ENCODE peak calls at places on chromosome 13, in seven cellular contexts. K, Z, E, T, M, W and H are unnamed samples.

GRCh38 chr13:25796474-25796873 is 255.3 kb downstream of the SHISA2 start:
- DNase-seq in Z (peak), W (no peak), M (no peak), E (no peak), K (no peak), T (no peak), H (no peak)

GRCh38 chr13:32195713-32196112 is 119.5 kb downstream of the ZAR1L start:
- DNase-seq in E (peak), K (no peak), Z (peak), T (no peak), W (no peak), M (no peak), H (no peak)

GRCh38 chr13:99677388-99677951 is 176.2 kb downstream of the TM9SF2 start:
- DNase-seq in Z (no peak), K (no peak), M (no peak), E (no peak), T (no peak), W (no peak), H (no peak)

GRCh38 chr13:103976371-103976770 is 910.2 kb upstream of the SLC10A2 start:
- DNase-seq in T (no peak), K (no peak), M (no peak), Z (no peak), E (no peak), W (no peak), H (no peak)

GRCh38 chr13:23921451-23921888 is 24.2 kb upstream of the C1QTNF9B start:
- DNase-seq in M (no peak), E (peak), W (peak), K (no peak), T (no peak), Z (peak), H (no peak)

GRCh38 chr13:27273658-27274425 is 3.2 kb downstream of the RASL11A start:
- DNase-seq in M (no peak), T (no peak), W (peak), Z (peak), K (no peak), E (peak), H (no peak)

GRCh38 chr13:67726979-67727378 is 496.8 kb upstream of the PCDH9 start:
- DNase-seq in Z (no peak), W (no peak), E (no peak), M (no peak), K (no peak), T (no peak), H (no peak)

GRCh38 chr13:99721606-99722384 is 220.5 kb downstream of the TM9SF2 start:
- DNase-seq in M (no peak), K (no peak), E (no peak), Z (peak), W (no peak), T (no peak), H (no peak)

GRCh38 chr13:106183410-106184128 is 351.9 kb downstream of the EFNB2 start:
- DNase-seq in T (no peak), W (no peak), E (no peak), Z (no peak), K (no peak), M (no peak), H (no peak)

GRCh38 chr13:43783820-43784219 is 3.0 kb downstream of the ENOX1 start:
- DNase-seq in K (no peak), E (peak), T (no peak), M (no peak), W (no peak), Z (peak), H (no peak)

GRCh38 chr13:86446311-86446710 is 647.1 kb upstream of the SLITRK6 start:
- DNase-seq in Z (peak), T (no peak), K (no peak), W (peak), E (no peak), M (no peak), H (no peak)

GRCh38 chr13:39353988-39354387 is 249.0 kb downstream of the LHFPL6 start:
- DNase-seq in W (no peak), T (no peak), M (no peak), K (peak), E (peak), Z (peak), H (no peak)

GRCh38 chr13:46831588-46832194 is 34.7 kb upstream of the ESD start:
- DNase-seq in E (peak), Z (peak), M (no peak), K (no peak), T (no peak), W (no peak), H (no peak)

DNA sequence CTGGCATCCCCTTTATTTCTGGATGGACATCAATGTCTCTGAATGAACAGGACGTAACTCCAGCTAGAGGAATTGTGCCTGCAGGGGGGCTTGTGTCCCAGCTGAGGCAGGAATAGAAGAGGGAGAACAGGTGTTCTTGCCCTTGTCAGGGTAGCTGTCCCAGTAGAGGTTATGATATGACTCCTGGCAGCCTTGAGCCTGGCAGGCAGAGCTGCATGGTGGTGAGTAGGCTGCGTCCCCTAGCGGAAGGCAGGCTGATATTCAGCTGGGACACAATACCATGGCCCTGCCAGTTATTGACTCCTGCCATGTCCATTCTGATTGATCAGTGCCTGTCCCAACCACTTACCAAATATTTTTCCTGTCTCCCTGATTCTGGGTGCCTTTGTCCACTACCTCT is 197.2 kb downstream of the RAP2A start:
- DNase-seq in E (no peak), W (peak), Z (no peak), M (no peak), K (no peak), T (no peak), H (no peak)
- TF ChIP-seq CTCF in E (no peak), W (peak), Z (no peak), M (no peak), K (no peak), T (no peak), H (no peak)

DNA sequence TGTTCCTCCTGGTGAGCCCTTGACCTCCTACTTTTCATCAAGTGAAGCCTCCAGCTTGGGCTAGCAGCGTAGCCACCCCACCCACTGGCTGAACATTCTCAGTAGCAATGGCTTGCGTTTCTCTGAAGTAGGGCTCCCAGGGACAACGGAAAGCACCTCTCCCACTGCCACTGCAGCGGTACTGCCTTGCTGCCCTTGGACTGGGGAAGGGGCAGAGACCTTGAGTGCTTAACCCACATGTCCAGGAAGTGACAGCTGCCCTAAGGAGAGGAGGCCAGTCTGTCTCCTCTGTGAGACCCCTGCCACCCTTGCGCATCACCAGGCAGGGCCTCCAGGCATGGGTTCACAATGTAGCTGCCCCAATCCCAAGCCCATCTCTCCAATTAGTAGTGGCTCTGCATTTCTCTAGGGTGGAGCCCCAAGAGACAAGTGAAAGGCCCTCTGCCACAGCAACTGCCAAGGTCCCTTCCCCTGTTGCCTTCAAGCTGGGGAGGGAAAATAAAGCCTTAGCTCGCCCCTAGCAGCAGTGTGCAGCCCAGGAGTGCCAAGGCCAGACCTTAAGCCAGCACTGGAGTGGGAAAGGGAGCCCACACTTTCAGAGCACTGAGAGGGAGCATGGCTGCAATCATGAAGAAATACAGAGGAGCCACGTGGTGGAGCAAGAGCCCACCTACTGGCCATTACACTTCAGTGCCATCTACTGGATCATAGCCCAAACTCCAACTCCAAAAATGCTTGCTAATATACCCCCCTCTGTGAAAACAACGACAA is 175.9 kb upstream of the TRPC4 start:
- DNase-seq in W (peak), Z (peak), K (no peak), E (peak), T (no peak), M (no peak), H (no peak)
- TF ChIP-seq CTCF in W (peak), Z (peak), K (peak), E (peak), T (no peak), M (no peak), H (peak)

DNA sequence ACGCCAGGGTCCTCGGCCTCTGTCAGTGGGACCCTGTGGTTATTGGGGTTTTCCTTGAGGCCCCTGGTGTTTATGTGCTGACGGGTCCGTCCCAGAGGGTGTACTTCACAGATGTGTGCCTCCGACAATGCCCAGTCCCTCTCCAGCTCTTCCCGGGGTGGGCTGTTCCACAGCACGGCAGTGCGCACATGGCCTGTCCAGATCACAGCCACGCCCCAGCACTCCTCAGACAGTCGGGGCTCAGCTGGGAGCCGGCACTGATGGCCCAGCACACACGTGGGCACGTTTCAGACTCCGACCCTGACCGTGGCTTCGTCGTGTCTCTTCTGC is 16.9 kb upstream of the F7 start:
- DNase-seq in E (no peak), T (peak), W (no peak), K (no peak), Z (no peak), M (no peak), H (no peak)
- TF ChIP-seq CTCF in E (no peak), T (no peak), W (no peak), K (no peak), Z (no peak), M (no peak), H (no peak)

DNA sequence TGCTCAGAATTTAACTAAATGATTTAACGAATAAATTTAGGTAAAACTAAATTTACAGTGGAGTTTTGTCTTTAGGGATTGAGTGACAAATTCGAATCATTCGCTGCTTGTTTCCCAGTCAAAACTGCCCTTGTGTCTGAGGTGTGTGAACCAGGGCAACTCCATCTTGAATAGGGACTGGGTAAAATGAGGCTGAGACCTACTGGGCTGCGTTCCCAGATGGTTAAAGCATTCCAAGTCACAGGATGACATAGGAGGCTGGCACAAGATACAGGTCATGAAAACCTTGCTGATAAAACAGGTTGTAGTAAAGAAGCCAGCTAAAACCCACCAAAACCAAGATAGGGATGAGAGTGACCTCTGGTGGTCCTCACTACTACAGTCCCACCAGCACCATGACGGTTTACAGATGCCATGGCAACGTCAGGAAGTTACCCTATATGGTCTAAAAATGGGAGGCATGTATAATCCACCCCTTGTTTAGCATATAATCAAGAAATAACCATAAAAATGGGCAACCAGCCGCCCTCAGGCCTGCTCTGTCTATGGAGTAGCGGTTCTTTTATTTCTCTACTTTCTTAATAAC is 10.2 kb upstream of the ANKRD10 start:
- DNase-seq in T (no peak), W (peak), M (no peak), E (peak), K (no peak), Z (no peak), H (no peak)
- TF ChIP-seq CTCF in T (no peak), W (peak), M (peak), E (no peak), K (no peak), Z (peak), H (peak)

DNA sequence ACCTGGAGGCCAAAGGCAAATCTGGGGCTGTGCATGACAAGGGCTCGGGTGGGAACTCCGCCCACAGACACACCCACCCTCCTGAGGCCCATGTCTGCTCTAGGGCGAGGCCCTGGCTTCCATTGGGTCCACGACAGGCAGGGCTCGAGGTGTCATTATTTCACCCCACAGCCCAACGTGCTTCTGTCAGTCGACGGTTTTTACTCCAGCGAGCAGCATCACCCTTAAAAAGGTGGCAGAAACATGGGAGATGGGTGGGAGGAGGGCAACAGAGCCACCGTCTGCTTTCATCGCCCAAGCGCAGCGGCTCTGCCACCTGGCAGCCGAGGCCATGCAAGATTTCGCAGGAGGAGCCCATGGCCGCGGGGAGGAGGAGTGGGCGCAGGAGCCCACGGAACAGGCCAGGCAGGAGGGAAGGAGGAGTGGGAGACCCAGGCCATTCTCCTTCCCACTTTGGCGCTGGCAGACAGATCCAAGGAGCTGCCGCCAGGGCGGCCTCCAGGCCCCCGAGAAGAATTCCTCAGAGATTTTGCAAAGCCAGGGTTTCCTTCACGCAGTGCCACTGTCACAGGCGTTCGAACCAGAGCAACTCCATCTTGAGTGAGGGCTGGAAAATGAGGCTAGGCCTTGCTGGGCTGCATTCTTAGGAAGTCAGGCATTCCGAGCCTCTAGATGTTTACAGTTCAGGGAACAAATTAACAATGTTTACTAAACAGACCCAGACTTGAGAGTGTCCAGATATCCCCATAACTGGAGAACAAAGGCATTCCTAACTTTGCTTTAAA is 49.3 kb upstream of the TUBGCP3 start:
- DNase-seq in T (no peak), Z (no peak), M (no peak), W (peak), E (no peak), K (no peak), H (no peak)
- TF ChIP-seq CTCF in T (no peak), Z (peak), M (no peak), W (peak), E (no peak), K (no peak), H (no peak)

DNA sequence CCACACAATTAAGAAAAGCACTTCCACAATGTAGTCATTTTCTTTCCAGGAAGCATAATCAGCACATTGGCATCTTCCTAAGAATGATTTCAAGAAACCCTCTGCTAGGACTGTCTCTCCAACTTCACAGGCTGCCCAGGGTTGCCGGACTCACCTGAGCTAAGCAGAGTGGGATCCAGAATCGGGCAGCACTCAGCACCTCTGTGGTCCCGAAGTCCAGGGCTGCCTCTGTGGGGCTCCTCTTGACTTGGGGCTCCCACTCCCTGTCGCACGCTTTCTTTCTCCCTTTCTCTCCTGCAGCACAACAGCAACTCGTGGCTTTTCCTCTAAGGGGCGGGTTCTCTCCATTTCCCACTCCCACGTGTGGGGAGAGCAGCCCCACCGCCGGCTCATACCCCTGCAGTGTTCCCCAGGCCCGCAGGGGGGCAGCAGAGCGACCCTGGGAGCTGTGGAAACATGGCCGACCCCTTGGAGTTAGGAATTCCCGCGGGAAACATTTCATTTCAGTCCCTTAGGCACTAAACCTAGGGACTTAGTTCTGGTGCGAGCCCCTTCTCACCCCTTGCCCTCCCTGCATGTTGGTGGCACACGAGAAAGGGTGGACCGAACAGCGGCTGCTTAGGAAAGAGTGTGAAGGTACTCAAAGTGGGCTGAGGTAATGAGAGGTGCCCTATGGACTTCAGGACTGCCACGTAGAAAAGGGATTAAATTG is at the start of gene TMEM272:
- DNase-seq in K (no peak), E (peak), Z (peak), T (peak), M (peak), W (peak), H (peak)
- TF ChIP-seq CTCF in K (peak), E (peak), Z (peak), T (peak), M (peak), W (peak), H (peak)

DNA sequence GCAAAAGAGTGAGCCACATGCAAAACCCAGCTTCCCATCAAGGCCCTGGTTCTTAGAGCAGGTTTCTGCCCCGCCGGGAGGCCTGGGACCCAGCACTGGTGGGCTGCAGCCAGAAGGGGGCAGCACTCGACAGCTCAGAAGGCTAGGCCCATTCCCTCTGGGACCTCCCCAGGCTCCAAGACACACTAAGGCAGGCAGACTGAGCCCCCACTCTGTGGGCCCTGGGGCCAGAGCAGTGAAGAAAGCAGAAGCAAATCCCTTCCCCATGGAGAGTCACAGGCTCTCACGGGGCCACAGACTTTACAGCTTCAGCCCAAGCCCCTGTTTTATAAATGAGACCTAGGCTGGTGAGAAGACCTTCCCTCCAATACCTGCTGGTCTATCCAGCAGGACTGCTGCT is 109.4 kb downstream of the ABCC4 start:
- DNase-seq in E (peak), K (peak), W (peak), M (peak), T (peak), Z (peak), H (peak)
- TF ChIP-seq CTCF in E (peak), K (peak), W (peak), M (peak), T (peak), Z (peak), H (peak)

DNA sequence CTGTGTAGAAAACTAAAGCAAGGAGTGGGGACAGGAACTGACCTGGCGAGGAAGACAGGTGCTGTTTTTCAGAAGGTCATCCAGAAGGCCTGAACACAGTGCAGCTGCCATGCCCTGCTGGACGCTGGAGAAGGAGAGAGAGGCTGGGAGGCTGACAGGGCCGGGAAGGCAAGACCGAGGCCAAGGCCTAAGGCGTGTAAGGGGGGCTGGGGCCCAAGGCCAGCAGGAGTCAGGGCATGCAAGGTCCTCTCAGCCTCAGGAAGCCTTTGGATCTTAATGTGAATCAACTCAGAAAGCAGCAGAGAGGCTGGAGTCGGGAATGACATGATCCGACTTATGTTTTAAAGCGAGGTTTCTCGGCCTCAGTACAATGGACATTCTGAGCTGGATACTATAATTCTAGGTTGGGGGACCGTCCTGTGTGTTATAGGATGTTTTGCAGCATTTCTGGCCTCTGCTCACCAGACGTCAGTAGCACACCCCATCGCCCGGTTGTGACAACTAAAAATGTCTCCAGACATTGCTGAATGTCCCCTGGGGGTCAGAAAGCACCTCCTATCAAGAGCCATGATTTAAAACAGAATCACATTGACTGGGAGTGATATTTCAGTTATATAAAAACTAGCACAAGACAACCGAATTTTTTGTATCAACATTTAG is 530.4 kb downstream of the MYO16 start:
- DNase-seq in T (no peak), W (no peak), E (no peak), M (no peak), Z (no peak), K (no peak), H (no peak)
- TF ChIP-seq CTCF in T (no peak), W (no peak), E (no peak), M (no peak), Z (no peak), K (no peak), H (no peak)